ENCODE peak calls at places on chromosomes 12 and 14, in four cellular contexts. One of them, this sample, is unnamed.

GRCh38 chr12:79155703-79156102 is 291.1 kb downstream of the SYT1 start:
- DNase-seq in GM12878: no peak
- DNase-seq in K562: no peak
- DNase-seq in HL-60: no peak
- DNase-seq in this sample: no peak

GRCh38 chr12:104522985-104523719 is 66.4 kb downstream of the CHST11 start:
- DNase-seq in K562: no peak
- DNase-seq in GM12878: no peak
- DNase-seq in HL-60: peak; percentile 31
- DNase-seq in this sample: no peak

GRCh38 chr12:103771466-103771865 is 69.6 kb downstream of the NT5DC3 start:
- DNase-seq in K562: peak; percentile 50
- DNase-seq in HL-60: peak; percentile 42
- DNase-seq in GM12878: no peak
- DNase-seq in this sample: no peak

GRCh38 chr12:111873113-111873512 is 31.1 kb downstream of the MAPKAPK5 start:
- DNase-seq in GM12878: no peak
- DNase-seq in K562: no peak
- DNase-seq in HL-60: no peak
- DNase-seq in this sample: no peak

GRCh38 chr14:37340353-37340752 is 142.6 kb downstream of the MIPOL1 start:
- DNase-seq in HL-60: no peak
- DNase-seq in K562: no peak
- DNase-seq in GM12878: no peak
- DNase-seq in this sample: no peak

GRCh38 chr12:71763682-71764379 is 9.2 kb downstream of the RAB21 start:
- DNase-seq in HL-60: no peak
- DNase-seq in GM12878: no peak
- DNase-seq in K562: no peak
- DNase-seq in this sample: no peak

GRCh38 chr12:2169964-2170363 is 117.2 kb downstream of the CACNA1C start:
- DNase-seq in K562: no peak
- DNase-seq in GM12878: no peak
- DNase-seq in HL-60: no peak
- DNase-seq in this sample: no peak

GRCh38 chr14:72479471-72479931 is 414.4 kb downstream of the DPF3 start:
- DNase-seq in HL-60: no peak
- DNase-seq in GM12878: peak; percentile 75
- DNase-seq in K562: peak; percentile 20
- DNase-seq in this sample: no peak

GRCh38 chr12:96190403-96191170 is 3.6 kb upstream of the ELK3 start:
- DNase-seq in K562: no peak
- DNase-seq in HL-60: no peak
- DNase-seq in GM12878: no peak
- DNase-seq in this sample: no peak

GRCh38 chr14:94545131-94545841 is 16.0 kb upstream of the SERPINA4 start:
- DNase-seq in K562: no peak
- DNase-seq in GM12878: no peak
- DNase-seq in HL-60: no peak
- DNase-seq in this sample: no peak

GRCh38 chr12:98595152-98595988 is 1.9 kb downstream of the SLC25A3 start:
- DNase-seq in K562: no peak
- DNase-seq in HL-60: no peak
- DNase-seq in GM12878: no peak
- DNase-seq in this sample: no peak

GRCh38 chr12:29640589-29641345 is 143.0 kb downstream of the TMTC1 start:
- DNase-seq in K562: peak; percentile 7
- DNase-seq in HL-60: no peak
- DNase-seq in GM12878: no peak
- DNase-seq in this sample: no peak

GRCh38 chr12:96225003-96225855 is 31.1 kb downstream of the ELK3 start:
- DNase-seq in HL-60: no peak
- DNase-seq in K562: no peak
- DNase-seq in GM12878: no peak
- DNase-seq in this sample: no peak

GRCh38 chr14:52455291-52456088 is 96.8 kb downstream of the TXNDC16 start:
- DNase-seq in K562: no peak
- DNase-seq in HL-60: no peak
- DNase-seq in GM12878: no peak
- DNase-seq in this sample: no peak

GRCh38 chr12:91576432-91576831 is 393.8 kb upstream of the DCN start:
- DNase-seq in HL-60: no peak
- DNase-seq in K562: no peak
- DNase-seq in GM12878: no peak
- DNase-seq in this sample: no peak

GRCh38 chr14:22479781-22480464 is 109.1 kb downstream of the DAD1 start:
- DNase-seq in HL-60: no peak
- DNase-seq in K562: no peak
- DNase-seq in GM12878: no peak
- DNase-seq in this sample: no peak

GRCh38 chr14:64812412-64812811 is 67.3 kb downstream of the SPTB start:
- DNase-seq in GM12878: no peak
- DNase-seq in K562: no peak
- DNase-seq in HL-60: no peak
- DNase-seq in this sample: no peak

GRCh38 chr12:98714426-98714825 is 69.3 kb downstream of the APAF1 start:
- DNase-seq in HL-60: no peak
- DNase-seq in GM12878: no peak
- DNase-seq in K562: no peak
- DNase-seq in this sample: no peak

GRCh38 chr14:30569903-30570226 is 10.9 kb downstream of the G2E3 start:
- DNase-seq in K562: no peak
- DNase-seq in GM12878: no peak
- DNase-seq in HL-60: no peak
- DNase-seq in this sample: no peak

GRCh38 chr14:30221546-30221945 is 293.9 kb upstream of the PRKD1 start:
- DNase-seq in K562: no peak
- DNase-seq in HL-60: no peak
- DNase-seq in GM12878: no peak
- DNase-seq in this sample: no peak

GRCh38 chr14:63343878-63344277 is 25.1 kb upstream of the GPHB5 start:
- DNase-seq in HL-60: no peak
- DNase-seq in K562: no peak
- DNase-seq in GM12878: no peak
- DNase-seq in this sample: no peak

GRCh38 chr14:62101650-62102355 is 339.6 kb downstream of the SNAPC1 start:
- DNase-seq in GM12878: no peak
- DNase-seq in K562: no peak
- DNase-seq in HL-60: no peak
- DNase-seq in this sample: no peak

GRCh38 chr12:2198542-2198941 is 145.8 kb downstream of the CACNA1C start:
- DNase-seq in HL-60: no peak
- DNase-seq in GM12878: no peak
- DNase-seq in K562: no peak
- DNase-seq in this sample: no peak

GRCh38 chr12:119802472-119802871 is 74.6 kb downstream of the CIT start:
- DNase-seq in K562: no peak
- DNase-seq in GM12878: no peak
- DNase-seq in HL-60: no peak
- DNase-seq in this sample: no peak

GRCh38 chr14:69017706-69018105 is 38.6 kb upstream of the ACTN1 start:
- DNase-seq in HL-60: no peak
- DNase-seq in K562: peak; percentile 43
- DNase-seq in GM12878: no peak
- DNase-seq in this sample: no peak

GRCh38 chr14:65101631-65102440 is 481 bp downstream of the MAX start:
- DNase-seq in K562: no peak
- DNase-seq in GM12878: no peak
- DNase-seq in HL-60: no peak
- DNase-seq in this sample: no peak

GRCh38 chr12:50842637-50843493 is at the start of gene TMPRSS12:
- DNase-seq in HL-60: no peak
- DNase-seq in K562: no peak
- DNase-seq in GM12878: no peak
- DNase-seq in this sample: no peak

GRCh38 chr14:23405516-23406025 is 2.5 kb downstream of the MYH6 start:
- DNase-seq in GM12878: no peak
- DNase-seq in HL-60: no peak
- DNase-seq in K562: no peak
- DNase-seq in this sample: no peak

GRCh38 chr12:3119192-3119744 is 42.1 kb downstream of the TSPAN9 start:
- DNase-seq in HL-60: no peak
- DNase-seq in K562: no peak
- DNase-seq in GM12878: no peak
- DNase-seq in this sample: no peak

GRCh38 chr12:76310110-76310509 is 38.1 kb downstream of the BBS10 start:
- DNase-seq in HL-60: no peak
- DNase-seq in GM12878: no peak
- DNase-seq in K562: no peak
- DNase-seq in this sample: no peak

GRCh38 chr14:23438130-23438893 is 2.9 kb upstream of the MYH7 start:
- DNase-seq in GM12878: no peak
- DNase-seq in K562: peak; percentile 34
- DNase-seq in HL-60: no peak
- DNase-seq in this sample: no peak

GRCh38 chr12:121113057-121113456 is 19.6 kb upstream of the P2RX7 start:
- DNase-seq in GM12878: no peak
- DNase-seq in K562: no peak
- DNase-seq in HL-60: no peak
- DNase-seq in this sample: no peak

GRCh38 chr12:124053855-124054254 is 80.8 kb downstream of the ZNF664 start:
- DNase-seq in K562: peak; percentile 43
- DNase-seq in GM12878: no peak
- DNase-seq in HL-60: peak; percentile 21
- DNase-seq in this sample: no peak

GRCh38 chr14:64806202-64806861 is 73.4 kb downstream of the SPTB start:
- DNase-seq in HL-60: no peak
- DNase-seq in GM12878: no peak
- DNase-seq in K562: no peak
- DNase-seq in this sample: no peak

GRCh38 chr12:2294651-2295475 is 242.1 kb downstream of the CACNA1C start:
- DNase-seq in HL-60: peak; percentile 99
- DNase-seq in K562: no peak
- DNase-seq in GM12878: no peak
- DNase-seq in this sample: no peak

GRCh38 chr14:78848234-78848820 is 678.2 kb downstream of the NRXN3 start:
- DNase-seq in HL-60: peak; percentile 1
- DNase-seq in K562: peak; percentile 19
- DNase-seq in GM12878: no peak
- DNase-seq in this sample: peak; percentile 3

DNA sequence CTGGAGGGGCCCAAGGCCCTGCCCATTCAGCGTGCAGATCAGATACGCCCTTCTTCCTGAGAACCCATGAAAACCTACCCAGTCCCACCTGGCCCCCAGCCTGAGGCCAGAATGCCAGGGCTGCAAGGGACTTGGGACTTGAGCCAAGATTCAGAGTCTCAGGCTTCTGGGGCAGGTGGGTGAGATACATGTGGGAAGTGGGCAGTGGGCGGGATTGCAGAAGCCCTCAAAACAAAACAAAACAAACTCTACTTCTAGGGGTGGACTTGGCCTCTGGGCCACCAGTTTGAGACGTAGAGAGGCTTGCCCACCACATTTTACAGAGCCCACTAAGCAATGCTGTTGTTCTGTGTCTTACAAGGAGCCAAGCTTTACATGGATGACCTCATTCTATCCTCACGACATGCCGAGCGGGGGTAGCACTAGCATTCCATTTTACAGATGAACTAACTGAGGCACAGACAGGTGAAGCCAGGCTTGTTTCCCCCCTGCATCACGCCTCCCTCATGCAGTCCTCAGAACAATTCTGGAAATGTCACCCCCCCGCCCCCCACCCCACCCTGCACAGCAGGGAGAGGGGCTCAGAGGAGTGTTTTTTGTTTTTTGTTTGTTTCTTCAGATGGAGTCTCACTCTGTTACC is 1.7 kb downstream of the SLC8B1 start:
- DNase-seq in GM12878: no peak
- DNase-seq in HL-60: no peak
- DNase-seq in K562: no peak
- DNase-seq in this sample: no peak
- TF ChIP-seq SPI1 in GM12878: no peak
- TF ChIP-seq SPI1 in HL-60: no peak
- TF ChIP-seq SPI1 in K562: no peak
- TF ChIP-seq SPI1 in this sample: no peak

GRCh38 chr12:65121049-65121955 is at the start of gene WIF1:
- DNase-seq in GM12878: no peak
- DNase-seq in HL-60: peak; percentile 23
- DNase-seq in K562: no peak
- DNase-seq in this sample: no peak
- TF ChIP-seq SPI1 in GM12878: no peak
- TF ChIP-seq SPI1 in HL-60: no peak
- TF ChIP-seq SPI1 in K562: no peak
- TF ChIP-seq SPI1 in this sample: no peak

GRCh38 chr14:93116676-93117200 is 1.0 kb upstream of the ITPK1 start:
- DNase-seq in HL-60: no peak
- DNase-seq in K562: no peak
- DNase-seq in GM12878: no peak
- DNase-seq in this sample: no peak

GRCh38 chr14:93115069-93115919 is 431 bp downstream of the ITPK1 start:
- DNase-seq in K562: peak; percentile 80
- DNase-seq in HL-60: peak; percentile 83
- DNase-seq in GM12878: peak; percentile 33
- DNase-seq in this sample: peak; percentile 80

GRCh38 chr14:93114713-93115068 is 1.0 kb downstream of the ITPK1 start:
- DNase-seq in HL-60: no peak
- DNase-seq in GM12878: no peak
- DNase-seq in K562: no peak
- DNase-seq in this sample: no peak

GRCh38 chr14:93114068-93114710 is 1.5 kb downstream of the ITPK1 start:
- DNase-seq in HL-60: peak; percentile 13
- DNase-seq in K562: no peak
- DNase-seq in GM12878: no peak
- DNase-seq in this sample: no peak

GRCh38 chr14:93115920-93116675 is at the start of gene ITPK1:
- DNase-seq in GM12878: no peak
- DNase-seq in HL-60: peak; percentile 30
- DNase-seq in K562: peak; percentile 68
- DNase-seq in this sample: peak; percentile 84
- TF ChIP-seq SPI1 in GM12878: no peak
- TF ChIP-seq SPI1 in HL-60: no peak
- TF ChIP-seq SPI1 in K562: no peak
- TF ChIP-seq SPI1 in this sample: no peak

DNA sequence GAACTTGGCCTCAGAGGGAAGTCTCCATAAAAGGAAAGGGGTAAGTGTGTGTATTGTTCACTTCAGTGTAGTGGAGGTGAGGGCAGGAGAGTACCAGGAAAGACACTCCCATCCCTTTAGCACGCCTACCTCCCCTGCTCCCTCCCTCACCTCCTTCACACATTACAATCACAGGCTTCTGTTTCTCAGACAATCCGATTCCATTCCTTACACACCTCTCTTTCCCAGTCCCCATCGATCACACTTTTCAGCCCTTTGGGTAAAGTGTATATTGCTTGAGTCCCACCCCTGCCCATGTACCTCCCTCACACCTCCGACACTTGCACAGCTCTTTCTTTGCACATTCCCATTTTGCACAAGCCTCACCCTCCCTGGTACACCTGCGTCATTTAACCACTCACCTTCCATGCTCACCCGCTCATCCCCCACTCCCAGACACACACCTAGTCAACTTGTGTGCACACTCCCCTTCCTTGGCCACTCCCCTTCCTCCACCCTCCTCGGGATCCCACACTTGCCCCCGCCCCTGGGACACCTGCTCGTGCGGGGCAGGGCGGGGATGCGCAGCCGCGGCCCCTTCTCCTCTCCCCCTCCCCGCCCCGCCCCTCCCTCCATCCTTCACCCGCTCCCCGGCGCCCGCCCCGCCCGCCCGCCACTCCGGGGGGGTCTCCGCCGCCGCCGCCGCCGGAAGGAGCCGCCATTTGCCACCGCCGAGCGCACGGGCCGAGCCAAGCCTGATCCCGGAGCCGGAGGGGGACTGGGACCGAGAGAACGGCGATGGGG is at the start of gene MARCHF9:
- DNase-seq in HL-60: peak; percentile 63
- DNase-seq in GM12878: no peak
- DNase-seq in K562: peak; percentile 88
- DNase-seq in this sample: peak; percentile 71
- TF ChIP-seq SPI1 in HL-60: no peak
- TF ChIP-seq SPI1 in GM12878: no peak
- TF ChIP-seq SPI1 in K562: no peak
- TF ChIP-seq SPI1 in this sample: no peak